ENCODE peak calls at places on chromosome 6, in four cellular contexts. I is adrenal gland, P is IMR-90, F is breast epithelium. S is an unnamed sample.

GRCh38 chr6:24890471-24890870 is 45.3 kb downstream of the RIPOR2 start:
- DNase-seq in F (no peak), I (no peak), P (no peak), S (no peak)

GRCh38 chr6:169186496-169187169 is 67.0 kb downstream of the THBS2 start:
- DNase-seq in F (no peak), I (no peak), P (no peak), S (no peak)

GRCh38 chr6:37783831-37784584 is 35.5 kb upstream of the ZFAND3 start:
- DNase-seq in P (no peak), I (no peak), F (no peak), S (peak; percentile 61)

GRCh38 chr6:158037771-158038170 is 56.1 kb downstream of the SYNJ2 start:
- DNase-seq in F (no peak), P (no peak), I (peak; percentile 15), S (no peak)

GRCh38 chr6:169445661-169446581 is 192.3 kb upstream of the THBS2 start:
- DNase-seq in I (no peak), P (no peak), F (no peak), S (no peak)

GRCh38 chr6:84118191-84118590 is 84.6 kb downstream of the MRAP2 start:
- DNase-seq in P (no peak), F (no peak), I (no peak), S (no peak)

GRCh38 chr6:40425192-40425919 is 161.8 kb downstream of the LRFN2 start:
- DNase-seq in P (no peak), F (peak; percentile 84), I (no peak), S (no peak)

GRCh38 chr6:34334796-34335416 is 57.6 kb downstream of the NUDT3 start:
- DNase-seq in I (no peak), F (no peak), P (no peak), S (no peak)

GRCh38 chr6:143276436-143276835 is 174.1 kb downstream of the ADAT2 start:
- DNase-seq in I (no peak), F (no peak), P (no peak), S (no peak)

GRCh38 chr6:19578489-19578888 is 258.7 kb upstream of the ID4 start:
- DNase-seq in I (no peak), F (no peak), P (no peak), S (no peak)

GRCh38 chr6:71045296-71045695 is 88.4 kb upstream of the B3GAT2 start:
- DNase-seq in I (no peak), P (no peak), F (no peak), S (no peak)

GRCh38 chr6:157215702-157216101 is 107.6 kb downstream of the TMEM242 start:
- DNase-seq in F (no peak), I (no peak), P (no peak), S (no peak)

GRCh38 chr6:142679907-142680306 is 265.1 kb downstream of the HIVEP2 start:
- DNase-seq in F (no peak), P (no peak), I (no peak), S (no peak)

GRCh38 chr6:93992976-93993375 is 573.6 kb upstream of the EPHA7 start:
- DNase-seq in F (no peak), P (no peak), I (no peak), S (no peak)

GRCh38 chr6:128069180-128069579 is 168.3 kb upstream of the THEMIS start:
- DNase-seq in I (no peak), P (peak; percentile 87), F (no peak), S (no peak)

GRCh38 chr6:12751694-12752304 is 35.2 kb downstream of the PHACTR1 start:
- DNase-seq in F (peak; percentile 62), I (peak; percentile 52), P (peak; percentile 12), S (peak; percentile 88)

GRCh38 chr6:143223895-143224294 is 163.2 kb downstream of the AIG1 start:
- DNase-seq in P (no peak), I (peak; percentile 51), F (no peak), S (peak; percentile 28)

GRCh38 chr6:72709436-72709835 is 87.6 kb downstream of the KCNQ5 start:
- DNase-seq in P (no peak), I (no peak), F (no peak), S (no peak)

GRCh38 chr6:13624871-13625288 is 9.7 kb downstream of the NOL7 start:
- DNase-seq in F (no peak), P (peak; percentile 44), I (no peak), S (no peak)

GRCh38 chr6:6723792-6724318 is 135.3 kb downstream of the LY86 start:
- DNase-seq in I (no peak), P (no peak), F (no peak), S (peak; percentile 50)

GRCh38 chr6:105831321-105831720 is 254.8 kb upstream of the PRDM1 start:
- DNase-seq in F (no peak), I (no peak), P (no peak), S (no peak)

GRCh38 chr6:31836676-31837611 is 9.4 kb downstream of the HSPA1B start:
- DNase-seq in P (peak; percentile 67), I (no peak), F (no peak), S (no peak)

GRCh38 chr6:155311583-155311982 is 2.7 kb downstream of the TFB1M start:
- DNase-seq in P (no peak), F (no peak), I (no peak), S (no peak)

GRCh38 chr6:127119361-127120108 is 1.1 kb downstream of the RSPO3 start:
- DNase-seq in I (no peak), P (no peak), F (peak; percentile 50), S (peak; percentile 18)

GRCh38 chr6:133348846-133349245 is 107.7 kb downstream of the EYA4 start:
- DNase-seq in I (no peak), P (no peak), F (no peak), S (no peak)

GRCh38 chr6:25889877-25890853 is 16.1 kb upstream of the SLC17A3 start:
- DNase-seq in P (peak; percentile 17), F (no peak), I (peak; percentile 40), S (peak; percentile 49)

GRCh38 chr6:91273729-91274128 is 686.9 kb upstream of the MAP3K7 start:
- DNase-seq in I (no peak), F (no peak), P (no peak), S (peak; percentile 68)

GRCh38 chr6:152380993-152381898 is 255.9 kb downstream of the SYNE1 start:
- DNase-seq in I (peak; percentile 77), P (peak; percentile 97), F (peak; percentile 55), S (peak; percentile 65)

GRCh38 chr6:93447874-93448273 is 28.5 kb upstream of the EPHA7 start:
- DNase-seq in P (no peak), I (no peak), F (no peak), S (no peak)

GRCh38 chr6:53623497-53623896 is 42.1 kb downstream of the KLHL31 start:
- DNase-seq in P (peak; percentile 61), I (no peak), F (no peak), S (no peak)

GRCh38 chr6:165695736-165696515 is 32.9 kb upstream of the PDE10A start:
- DNase-seq in P (no peak), F (no peak), I (no peak), S (no peak)

GRCh38 chr6:166567107-166567506 is 19.4 kb downstream of the RAMACL start:
- DNase-seq in F (no peak), I (no peak), P (peak; percentile 99), S (no peak)

GRCh38 chr6:21582651-21583050 is 10.9 kb upstream of the SOX4 start:
- DNase-seq in I (no peak), P (peak; percentile 63), F (no peak), S (no peak)

GRCh38 chr6:9292975-9293374 is 857.6 kb upstream of the SLC35B3 start:
- DNase-seq in P (peak; percentile 16), I (no peak), F (no peak), S (no peak)

GRCh38 chr6:124742971-124743370 is 219.3 kb upstream of the RNF217 start:
- DNase-seq in F (no peak), P (no peak), I (no peak), S (no peak)

GRCh38 chr6:96899019-96899418 is 1.3 kb upstream of the NDUFAF4 start:
- DNase-seq in P (peak; percentile 55), F (no peak), I (peak; percentile 33), S (peak; percentile 61)

GRCh38 chr6:28809947-28810654 is 113.7 kb downstream of the TRIM27 start:
- DNase-seq in F (no peak), P (no peak), I (no peak), S (no peak)

GRCh38 chr6:150352321-150353296 is 16.2 kb upstream of the IYD start:
- DNase-seq in I (no peak), P (peak; percentile 36), F (no peak), S (no peak)

GRCh38 chr6:137240168-137240567 is 21.0 kb upstream of the IFNGR1 start:
- DNase-seq in P (peak; percentile 83), I (no peak), F (no peak), S (no peak)

GRCh38 chr6:36445651-36446050 is 2.9 kb downstream of the KCTD20 start:
- DNase-seq in P (no peak), F (no peak), I (no peak), S (no peak)

GRCh38 chr6:36443498-36443844 is 671 bp downstream of the KCTD20 start:
- DNase-seq in I (no peak), F (no peak), P (no peak), S (no peak)

GRCh38 chr6:36443951-36444428 is 1.2 kb downstream of the KCTD20 start:
- DNase-seq in P (peak; percentile 31), F (no peak), I (no peak), S (no peak)

GRCh38 chr6:36442671-36443497 is at the start of the genes KCTD20 and PXT1:
- DNase-seq in P (peak; percentile 88), I (peak; percentile 91), F (peak; percentile 85), S (peak; percentile 89)

GRCh38 chr6:36444470-36444869 is 1.7 kb downstream of the KCTD20 start:
- DNase-seq in I (no peak), P (peak; percentile 86), F (no peak), S (no peak)
- TF ChIP-seq POLR2A in I (no peak), P (peak; percentile 65), F (no peak), S (no peak)

GRCh38 chr6:89970072-89970471 is 75.8 kb downstream of the GJA10 start:
- DNase-seq in P (no peak), F (no peak), I (no peak), S (no peak)
- TF ChIP-seq CTCF in P (no peak), F (no peak), I (no peak), S (no peak)

GRCh38 chr6:159168536-159169192 is 536 bp upstream of the FNDC1 start:
- DNase-seq in I (peak; percentile 21), F (no peak), P (peak; percentile 5), S (peak; percentile 73)

GRCh38 chr6:159169557-159170332 is 545 bp downstream of the FNDC1 start:
- DNase-seq in P (peak; percentile 14), I (peak; percentile 20), F (no peak), S (peak; percentile 43)

GRCh38 chr6:159170999-159171712 is 2.0 kb downstream of the FNDC1 start:
- DNase-seq in P (peak; percentile 75), I (no peak), F (no peak), S (no peak)

GRCh38 chr6:159169193-159169555 is at the start of gene FNDC1:
- DNase-seq in F (no peak), P (no peak), I (peak; percentile 23), S (peak; percentile 49)

GRCh38 chr6:159170333-159170672 is 1.1 kb downstream of the FNDC1 start:
- DNase-seq in F (no peak), P (no peak), I (no peak), S (no peak)
- H3K4me3 ChIP-seq in F (peak overlapping the region; percentile 48), P (peak overlapping the region; percentile 34), I (no peak overlapping the region), S (peak overlapping the region; percentile 54)

GRCh38 chr6:106883808-106884262 is 90.7 kb downstream of the CD24 start:
- DNase-seq in I (no peak), P (no peak), F (no peak), S (no peak)
- TF ChIP-seq POLR2A in I (no peak), P (no peak), F (no peak), S (no peak)

GRCh38 chr6:2596222-2596621 is 154.5 kb downstream of the MYLK4 start:
- DNase-seq in I (no peak), F (no peak), P (no peak), S (no peak)
- TF ChIP-seq CTCF in I (no peak), F (no peak), P (no peak), S (no peak)